ENCODE peak calls at places on chromosome 14, in ten cellular contexts. One of them, this sample, is unnamed. For H3K27me3 and H3K36me3, the result is how much of the 10 kb centered on the place peaks cover.

GRCh38 chr14:87944987-87945604 is 47.9 kb downstream of the GALC start:
- DNase-seq in kidney epithelial cell: peak
- DNase-seq in SJSA1: no peak
- DNase-seq in K562: peak
- DNase-seq in psoas muscle: no peak
- DNase-seq in tibial artery: no peak
- DNase-seq in HCT116: peak
- DNase-seq in CD8-positive, alpha-beta T cell: no peak
- DNase-seq in gastrocnemius medialis: no peak
- DNase-seq in bronchial epithelial cell: peak
- DNase-seq in this sample: peak

GRCh38 chr14:93295541-93296220 is 37.2 kb downstream of the BTBD7 start:
- DNase-seq in SJSA1: no peak
- DNase-seq in CD8-positive, alpha-beta T cell: no peak
- DNase-seq in psoas muscle: no peak
- DNase-seq in tibial artery: no peak
- DNase-seq in kidney epithelial cell: no peak
- DNase-seq in HCT116: no peak
- DNase-seq in gastrocnemius medialis: no peak
- DNase-seq in bronchial epithelial cell: no peak
- DNase-seq in K562: no peak
- DNase-seq in this sample: no peak

GRCh38 chr14:67718265-67718664 is 16.6 kb downstream of the RDH12 start:
- DNase-seq in CD8-positive, alpha-beta T cell: no peak
- DNase-seq in kidney epithelial cell: no peak
- DNase-seq in K562: no peak
- DNase-seq in psoas muscle: no peak
- DNase-seq in gastrocnemius medialis: no peak
- DNase-seq in tibial artery: no peak
- DNase-seq in SJSA1: no peak
- DNase-seq in HCT116: no peak
- DNase-seq in bronchial epithelial cell: no peak
- DNase-seq in this sample: no peak

GRCh38 chr14:87615050-87615449 is 377.9 kb downstream of the GALC start:
- DNase-seq in psoas muscle: no peak
- DNase-seq in kidney epithelial cell: no peak
- DNase-seq in CD8-positive, alpha-beta T cell: no peak
- DNase-seq in bronchial epithelial cell: no peak
- DNase-seq in gastrocnemius medialis: no peak
- DNase-seq in tibial artery: no peak
- DNase-seq in K562: no peak
- DNase-seq in SJSA1: no peak
- DNase-seq in HCT116: no peak
- DNase-seq in this sample: no peak

GRCh38 chr14:56143025-56143424 is 24.8 kb downstream of the PELI2 start:
- DNase-seq in tibial artery: no peak
- DNase-seq in gastrocnemius medialis: no peak
- DNase-seq in bronchial epithelial cell: no peak
- DNase-seq in SJSA1: no peak
- DNase-seq in CD8-positive, alpha-beta T cell: no peak
- DNase-seq in HCT116: no peak
- DNase-seq in kidney epithelial cell: no peak
- DNase-seq in K562: no peak
- DNase-seq in psoas muscle: no peak
- DNase-seq in this sample: no peak

GRCh38 chr14:99354166-99354875 is 82.3 kb upstream of the BCL11B start:
- DNase-seq in SJSA1: no peak
- DNase-seq in kidney epithelial cell: no peak
- DNase-seq in bronchial epithelial cell: no peak
- DNase-seq in gastrocnemius medialis: no peak
- DNase-seq in HCT116: no peak
- DNase-seq in K562: no peak
- DNase-seq in CD8-positive, alpha-beta T cell: no peak
- DNase-seq in tibial artery: no peak
- DNase-seq in psoas muscle: no peak
- DNase-seq in this sample: no peak

GRCh38 chr14:102238131-102238530 is 66.8 kb downstream of the MOK start:
- DNase-seq in HCT116: no peak
- DNase-seq in gastrocnemius medialis: no peak
- DNase-seq in tibial artery: no peak
- DNase-seq in CD8-positive, alpha-beta T cell: no peak
- DNase-seq in bronchial epithelial cell: no peak
- DNase-seq in psoas muscle: no peak
- DNase-seq in kidney epithelial cell: no peak
- DNase-seq in K562: no peak
- DNase-seq in SJSA1: no peak
- DNase-seq in this sample: no peak

GRCh38 chr14:24071144-24071697 is at the start of gene CPNE6:
- DNase-seq in psoas muscle: no peak
- DNase-seq in gastrocnemius medialis: no peak
- DNase-seq in tibial artery: no peak
- DNase-seq in K562: no peak
- DNase-seq in CD8-positive, alpha-beta T cell: no peak
- DNase-seq in HCT116: no peak
- DNase-seq in bronchial epithelial cell: no peak
- DNase-seq in kidney epithelial cell: no peak
- DNase-seq in SJSA1: no peak
- DNase-seq in this sample: no peak

GRCh38 chr14:97791072-97791471 is 993.9 kb downstream of the VRK1 start:
- DNase-seq in gastrocnemius medialis: no peak
- DNase-seq in SJSA1: no peak
- DNase-seq in CD8-positive, alpha-beta T cell: no peak
- DNase-seq in HCT116: no peak
- DNase-seq in bronchial epithelial cell: no peak
- DNase-seq in kidney epithelial cell: no peak
- DNase-seq in tibial artery: no peak
- DNase-seq in psoas muscle: no peak
- DNase-seq in K562: no peak
- DNase-seq in this sample: no peak

GRCh38 chr14:65286443-65286842 is 126.1 kb upstream of the FUT8 start:
- DNase-seq in HCT116: peak
- DNase-seq in tibial artery: no peak
- DNase-seq in K562: peak
- DNase-seq in kidney epithelial cell: no peak
- DNase-seq in bronchial epithelial cell: no peak
- DNase-seq in psoas muscle: no peak
- DNase-seq in gastrocnemius medialis: no peak
- DNase-seq in SJSA1: no peak
- DNase-seq in CD8-positive, alpha-beta T cell: no peak
- DNase-seq in this sample: no peak

GRCh38 chr14:24179961-24180726 is 8.3 kb downstream of the REC8 start:
- DNase-seq in K562: no peak
- DNase-seq in SJSA1: no peak
- DNase-seq in tibial artery: no peak
- DNase-seq in bronchial epithelial cell: peak
- DNase-seq in gastrocnemius medialis: no peak
- DNase-seq in CD8-positive, alpha-beta T cell: no peak
- DNase-seq in HCT116: no peak
- DNase-seq in psoas muscle: peak
- DNase-seq in kidney epithelial cell: peak
- DNase-seq in this sample: peak

GRCh38 chr14:32197919-32198318 is 3.9 kb upstream of the RNU6-7 start:
- DNase-seq in gastrocnemius medialis: no peak
- DNase-seq in K562: no peak
- DNase-seq in tibial artery: no peak
- DNase-seq in SJSA1: no peak
- DNase-seq in psoas muscle: no peak
- DNase-seq in HCT116: no peak
- DNase-seq in kidney epithelial cell: no peak
- DNase-seq in bronchial epithelial cell: peak
- DNase-seq in CD8-positive, alpha-beta T cell: no peak
- DNase-seq in this sample: no peak

GRCh38 chr14:40757376-40757775 is 849.3 kb upstream of the LRFN5 start:
- DNase-seq in SJSA1: no peak
- DNase-seq in K562: no peak
- DNase-seq in CD8-positive, alpha-beta T cell: no peak
- DNase-seq in HCT116: no peak
- DNase-seq in kidney epithelial cell: no peak
- DNase-seq in tibial artery: no peak
- DNase-seq in gastrocnemius medialis: no peak
- DNase-seq in psoas muscle: no peak
- DNase-seq in bronchial epithelial cell: no peak
- DNase-seq in this sample: no peak

GRCh38 chr14:100902792-100903191 is 730 bp downstream of the RTL1 start:
- DNase-seq in psoas muscle: no peak
- DNase-seq in bronchial epithelial cell: no peak
- DNase-seq in tibial artery: no peak
- DNase-seq in kidney epithelial cell: no peak
- DNase-seq in K562: no peak
- DNase-seq in HCT116: no peak
- DNase-seq in gastrocnemius medialis: no peak
- DNase-seq in SJSA1: no peak
- DNase-seq in CD8-positive, alpha-beta T cell: no peak
- DNase-seq in this sample: no peak

DNA sequence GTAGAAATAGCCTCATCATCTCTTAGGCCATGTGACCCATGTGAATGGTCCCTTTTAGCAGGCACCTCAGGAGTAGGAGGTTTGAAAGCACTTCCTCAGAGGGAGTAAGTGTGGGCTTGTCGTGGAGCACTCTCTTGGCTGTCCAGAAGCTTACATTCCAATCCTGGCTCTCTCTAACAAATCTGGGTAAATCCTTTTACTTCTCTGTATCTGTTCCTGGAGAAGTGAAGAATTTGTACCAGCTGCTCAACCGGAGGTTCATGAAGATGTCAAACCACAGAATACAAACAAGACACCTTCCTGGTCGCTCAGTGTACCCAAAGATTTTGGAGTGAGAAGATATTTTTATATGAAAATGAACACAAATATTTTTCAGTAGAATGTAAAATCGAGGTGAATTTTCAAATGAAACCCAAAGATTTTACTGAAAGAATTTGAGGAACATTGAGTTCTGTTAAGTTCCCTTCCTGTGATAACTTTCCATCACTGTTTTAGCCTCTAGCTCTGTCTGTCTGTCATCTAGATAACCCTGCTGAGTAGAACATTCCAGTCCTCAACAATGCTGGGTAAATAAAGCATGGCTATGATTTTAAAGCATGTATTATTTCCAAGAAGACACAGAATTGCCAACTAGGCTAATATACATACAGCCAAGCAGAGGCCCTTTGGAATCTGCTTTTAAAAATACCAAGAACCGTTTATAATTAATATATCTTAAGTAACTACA is 263.9 kb upstream of the RGS6 start:
- DNase-seq in CD8-positive, alpha-beta T cell: no peak
- DNase-seq in kidney epithelial cell: no peak
- DNase-seq in gastrocnemius medialis: no peak
- DNase-seq in K562: no peak
- DNase-seq in HCT116: no peak
- DNase-seq in psoas muscle: no peak
- DNase-seq in SJSA1: no peak
- DNase-seq in tibial artery: no peak
- DNase-seq in bronchial epithelial cell: no peak
- DNase-seq in this sample: no peak
- H3K4me3 ChIP-seq in CD8-positive, alpha-beta T cell: no peak
- H3K4me3 ChIP-seq in kidney epithelial cell: no peak
- H3K4me3 ChIP-seq in gastrocnemius medialis: no peak
- H3K4me3 ChIP-seq in K562: no peak
- H3K4me3 ChIP-seq in HCT116: no peak
- H3K4me3 ChIP-seq in psoas muscle: no peak
- H3K4me3 ChIP-seq in SJSA1: no peak
- H3K4me3 ChIP-seq in tibial artery: no peak
- H3K4me3 ChIP-seq in bronchial epithelial cell: no peak
- H3K4me3 ChIP-seq in this sample: no peak

GRCh38 chr14:104550340-104550848 is 29.2 kb upstream of the C14orf180 start:
- DNase-seq in SJSA1: no peak
- DNase-seq in gastrocnemius medialis: no peak
- DNase-seq in bronchial epithelial cell: no peak
- DNase-seq in psoas muscle: peak
- DNase-seq in CD8-positive, alpha-beta T cell: no peak
- DNase-seq in K562: no peak
- DNase-seq in tibial artery: no peak
- DNase-seq in kidney epithelial cell: no peak
- DNase-seq in HCT116: no peak
- DNase-seq in this sample: no peak
- H3K27me3 ChIP-seq in SJSA1: under half
- H3K27me3 ChIP-seq in gastrocnemius medialis: under half
- H3K27me3 ChIP-seq in bronchial epithelial cell: under half
- H3K27me3 ChIP-seq in psoas muscle: under half
- H3K27me3 ChIP-seq in CD8-positive, alpha-beta T cell: under half
- H3K27me3 ChIP-seq in K562: under half
- H3K27me3 ChIP-seq in tibial artery: half or more
- H3K27me3 ChIP-seq in kidney epithelial cell: under half
- H3K27me3 ChIP-seq in HCT116: under half
- H3K27me3 ChIP-seq in this sample: under half

GRCh38 chr14:50800032-50800431 is 30.9 kb downstream of the NIN start:
- DNase-seq in SJSA1: no peak
- DNase-seq in gastrocnemius medialis: no peak
- DNase-seq in HCT116: no peak
- DNase-seq in bronchial epithelial cell: peak
- DNase-seq in tibial artery: no peak
- DNase-seq in K562: no peak
- DNase-seq in CD8-positive, alpha-beta T cell: no peak
- DNase-seq in kidney epithelial cell: no peak
- DNase-seq in psoas muscle: no peak
- DNase-seq in this sample: peak
- H3K36me3 ChIP-seq in SJSA1: under half
- H3K36me3 ChIP-seq in gastrocnemius medialis: under half
- H3K36me3 ChIP-seq in HCT116: under half
- H3K36me3 ChIP-seq in bronchial epithelial cell: under half
- H3K36me3 ChIP-seq in tibial artery: under half
- H3K36me3 ChIP-seq in K562: under half
- H3K36me3 ChIP-seq in CD8-positive, alpha-beta T cell: under half
- H3K36me3 ChIP-seq in kidney epithelial cell: under half
- H3K36me3 ChIP-seq in psoas muscle: under half
- H3K36me3 ChIP-seq in this sample: under half

GRCh38 chr14:20970983-20971704 is 15.9 kb downstream of the RNASE2 start:
- DNase-seq in CD8-positive, alpha-beta T cell: peak
- DNase-seq in gastrocnemius medialis: peak
- DNase-seq in tibial artery: peak
- DNase-seq in kidney epithelial cell: peak
- DNase-seq in psoas muscle: peak
- DNase-seq in SJSA1: peak
- DNase-seq in bronchial epithelial cell: peak
- DNase-seq in K562: peak
- DNase-seq in HCT116: peak
- DNase-seq in this sample: no peak

GRCh38 chr14:20971705-20972021 is 16.4 kb downstream of the RNASE2 start:
- DNase-seq in SJSA1: no peak
- DNase-seq in psoas muscle: no peak
- DNase-seq in bronchial epithelial cell: no peak
- DNase-seq in gastrocnemius medialis: no peak
- DNase-seq in K562: no peak
- DNase-seq in CD8-positive, alpha-beta T cell: no peak
- DNase-seq in tibial artery: no peak
- DNase-seq in HCT116: no peak
- DNase-seq in kidney epithelial cell: no peak
- DNase-seq in this sample: no peak

GRCh38 chr14:20970647-20970982 is 15.3 kb downstream of the RNASE2 start:
- DNase-seq in SJSA1: no peak
- DNase-seq in K562: no peak
- DNase-seq in CD8-positive, alpha-beta T cell: no peak
- DNase-seq in bronchial epithelial cell: no peak
- DNase-seq in gastrocnemius medialis: no peak
- DNase-seq in psoas muscle: no peak
- DNase-seq in kidney epithelial cell: no peak
- DNase-seq in tibial artery: no peak
- DNase-seq in HCT116: no peak
- DNase-seq in this sample: no peak

GRCh38 chr14:20973501-20973900 is 16.3 kb upstream of the METTL17 start:
- DNase-seq in gastrocnemius medialis: no peak
- DNase-seq in CD8-positive, alpha-beta T cell: no peak
- DNase-seq in psoas muscle: no peak
- DNase-seq in kidney epithelial cell: no peak
- DNase-seq in HCT116: no peak
- DNase-seq in bronchial epithelial cell: peak
- DNase-seq in K562: no peak
- DNase-seq in tibial artery: no peak
- DNase-seq in SJSA1: no peak
- DNase-seq in this sample: no peak

GRCh38 chr14:20969336-20969735 is 14.0 kb downstream of the RNASE2 start:
- DNase-seq in bronchial epithelial cell: peak
- DNase-seq in SJSA1: no peak
- DNase-seq in CD8-positive, alpha-beta T cell: no peak
- DNase-seq in K562: no peak
- DNase-seq in psoas muscle: no peak
- DNase-seq in gastrocnemius medialis: no peak
- DNase-seq in HCT116: no peak
- DNase-seq in kidney epithelial cell: no peak
- DNase-seq in tibial artery: no peak
- DNase-seq in this sample: no peak
- H3K4me3 ChIP-seq in bronchial epithelial cell: no peak
- H3K4me3 ChIP-seq in SJSA1: no peak
- H3K4me3 ChIP-seq in CD8-positive, alpha-beta T cell: no peak
- H3K4me3 ChIP-seq in K562: no peak
- H3K4me3 ChIP-seq in psoas muscle: no peak
- H3K4me3 ChIP-seq in gastrocnemius medialis: no peak
- H3K4me3 ChIP-seq in HCT116: no peak
- H3K4me3 ChIP-seq in kidney epithelial cell: no peak
- H3K4me3 ChIP-seq in tibial artery: no peak
- H3K4me3 ChIP-seq in this sample: no peak

This sample was measured in BJ.